ENCODE peak calls at places on chromosomes 16 and 17, in eight cellular contexts. S is mammary epithelial cell, A is OCI-LY7, L is neural progenitor cell, R is body of pancreas, G is heart left ventricle, E is A673, O is tibial artery. Y is an unnamed sample.

GRCh38 chr17:43360376-43360738 is 38.4 kb upstream of the ARL4D start:
- DNase-seq in O (no peak), G (no peak), L (no peak), E (peak; percentile 62), R (peak; percentile 72), A (peak; percentile 68), S (no peak), Y (peak; percentile 73)

GRCh38 chr16:49640606-49641005 is 215.3 kb downstream of the ZNF423 start:
- DNase-seq in O (no peak), E (no peak), R (no peak), L (no peak), A (no peak), S (no peak), G (no peak), Y (peak; percentile 80)

GRCh38 chr16:68062910-68063393 is 22.2 kb upstream of the NFATC3 start:
- DNase-seq in L (no peak), G (no peak), R (no peak), O (no peak), A (no peak), E (no peak), S (no peak), Y (no peak)

GRCh38 chr17:34757106-34757505 is 177.7 kb downstream of the TMEM132E start:
- DNase-seq in R (no peak), S (no peak), G (no peak), O (peak; percentile 11), A (no peak), E (no peak), L (no peak), Y (no peak)

GRCh38 chr17:16922386-16923096 is 49.4 kb downstream of the TNFRSF13B start:
- DNase-seq in S (no peak), O (no peak), A (peak; percentile 62), E (no peak), L (no peak), G (no peak), R (no peak), Y (peak; percentile 86)

GRCh38 chr17:78748048-78748729 is 33.9 kb downstream of the CYTH1 start:
- DNase-seq in A (no peak), O (no peak), L (no peak), E (no peak), S (peak; percentile 49), G (no peak), R (peak; percentile 61), Y (no peak)

GRCh38 chr17:14719942-14720341 is 419.1 kb downstream of the HS3ST3B1 start:
- DNase-seq in O (no peak), S (peak; percentile 30), R (no peak), A (no peak), G (no peak), E (no peak), L (no peak), Y (no peak)

GRCh38 chr16:12611006-12611477 is 192.6 kb downstream of the CPPED1 start:
- DNase-seq in R (no peak), E (no peak), G (no peak), S (peak; percentile 78), O (no peak), A (no peak), L (no peak), Y (no peak)

GRCh38 chr16:47567321-47567720 is 106.2 kb downstream of the PHKB start:
- DNase-seq in A (no peak), O (no peak), R (no peak), G (no peak), L (no peak), S (no peak), E (no peak), Y (no peak)

GRCh38 chr16:85062728-85063336 is 35.2 kb downstream of the KIAA0513 start:
- DNase-seq in O (no peak), L (no peak), R (no peak), G (no peak), E (no peak), A (no peak), S (no peak), Y (no peak)

GRCh38 chr17:57601328-57601727 is 143.8 kb downstream of the CCDC182 start:
- DNase-seq in R (no peak), L (no peak), S (no peak), E (no peak), A (no peak), G (no peak), O (no peak), Y (no peak)

GRCh38 chr17:49843774-49844350 is 4.0 kb downstream of the TAC4 start:
- DNase-seq in S (no peak), G (no peak), O (peak; percentile 54), L (peak; percentile 57), A (peak; percentile 27), R (no peak), E (no peak), Y (peak; percentile 86)

GRCh38 chr17:70599198-70599597 is 429.9 kb downstream of the KCNJ2 start:
- DNase-seq in O (no peak), G (no peak), L (no peak), R (no peak), A (no peak), E (no peak), S (no peak), Y (no peak)

GRCh38 chr17:76268015-76268749 is 3.0 kb downstream of the UBALD2 start:
- DNase-seq in G (peak; percentile 90), S (peak; percentile 87), L (no peak), O (peak; percentile 89), E (peak; percentile 75), A (peak; percentile 90), R (peak; percentile 62), Y (peak; percentile 96)

GRCh38 chr17:7684856-7685532 is 2.3 kb downstream of the TP53 start:
- DNase-seq in O (no peak), A (no peak), S (no peak), L (no peak), G (no peak), R (no peak), E (no peak), Y (no peak)

GRCh38 chr17:62179525-62180161 is 114.6 kb upstream of the MED13 start:
- DNase-seq in L (no peak), R (no peak), E (peak; percentile 95), O (no peak), G (no peak), S (peak; percentile 92), A (no peak), Y (peak; percentile 76)

GRCh38 chr17:16926591-16927451 is 45.1 kb downstream of the TNFRSF13B start:
- DNase-seq in A (no peak), R (no peak), G (no peak), S (no peak), L (no peak), E (no peak), O (peak; percentile 25), Y (peak; percentile 76)

GRCh38 chr16:85457366-85457765 is 155.8 kb upstream of the GSE1 start:
- DNase-seq in L (no peak), O (no peak), E (no peak), G (no peak), R (no peak), A (no peak), S (peak; percentile 46), Y (peak; percentile 93)

GRCh38 chr16:57372372-57373116 is at the start of gene CX3CL1:
- DNase-seq in O (peak; percentile 96), A (no peak), R (peak; percentile 87), S (peak; percentile 62), E (peak; percentile 61), G (peak; percentile 82), L (peak; percentile 93), Y (peak; percentile 88)
- TF ChIP-seq CTCF in O (peak; percentile 38), A (no peak), R (no peak), S (peak; percentile 20), E (no peak), G (no peak), L (peak; percentile 38), Y (no peak)

GRCh38 chr17:59069856-59070255 is 36.8 kb downstream of the TRIM37 start:
- DNase-seq in S (no peak), A (no peak), O (no peak), L (no peak), E (no peak), R (no peak), G (no peak), Y (peak; percentile 27)

GRCh38 chr17:59067756-59068155 is 38.9 kb downstream of the TRIM37 start:
- DNase-seq in R (no peak), A (no peak), O (no peak), S (no peak), G (no peak), L (no peak), E (no peak), Y (no peak)

GRCh38 chr17:59062509-59062908 is 44.2 kb downstream of the TRIM37 start:
- DNase-seq in S (no peak), L (no peak), E (no peak), R (no peak), G (no peak), A (no peak), O (no peak), Y (no peak)

DNA sequence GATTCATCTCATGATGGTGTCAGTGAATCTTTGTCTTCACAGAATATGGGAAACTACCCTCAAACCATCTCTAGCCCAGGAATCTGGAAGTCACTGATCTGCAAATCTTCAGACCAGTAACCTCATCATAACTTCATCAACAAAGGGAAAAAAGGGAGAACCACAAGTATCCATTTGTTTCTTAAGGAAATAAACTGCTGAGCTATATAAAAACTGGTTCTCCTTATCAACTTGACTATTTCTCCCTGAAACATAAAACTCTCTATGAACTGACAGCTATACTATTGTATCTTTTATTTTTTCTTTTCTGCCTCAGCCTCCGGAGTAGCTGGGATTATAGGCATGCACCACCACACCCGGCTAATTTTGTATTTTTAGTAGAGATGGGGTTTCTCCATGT is 39.3 kb downstream of the TRIM37 start:
- DNase-seq in L (no peak), O (no peak), A (no peak), S (no peak), R (no peak), E (no peak), G (no peak), Y (no peak)
- H3K36me3 ChIP-seq in L (no peaks in the 10 kb centered on the region), O (peaks cover 28% of the 10 kb centered on the region), A (peaks cover 85% of the 10 kb centered on the region), S (peaks cover 11% of the 10 kb centered on the region), R (no peaks in the 10 kb centered on the region), E (no peaks in the 10 kb centered on the region), G (peaks cover 45% of the 10 kb centered on the region), Y (peaks cover 22% of the 10 kb centered on the region)

DNA sequence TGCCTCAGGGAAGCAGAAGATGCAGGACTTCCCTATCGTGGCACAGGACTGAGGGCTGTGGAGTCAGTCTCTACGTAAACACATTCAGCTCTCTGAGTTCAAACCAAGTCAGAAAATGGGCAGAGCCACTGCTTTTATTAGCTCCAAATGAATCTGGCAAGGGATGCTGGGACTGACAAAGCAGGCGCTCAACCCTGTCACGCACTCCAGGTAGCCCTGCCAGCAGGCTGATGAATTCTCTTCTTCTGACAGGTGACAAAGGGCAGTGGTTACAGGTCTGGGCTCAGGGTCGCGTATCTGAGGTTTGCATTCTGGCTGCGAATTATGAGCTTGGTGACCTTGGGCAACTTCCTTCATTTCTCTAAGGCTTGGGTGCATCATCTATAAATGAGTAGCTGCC is 9.4 kb downstream of the RPH3AL start:
- DNase-seq in A (no peak), S (no peak), G (no peak), E (no peak), L (no peak), R (peak; percentile 19), O (no peak), Y (no peak)
- TF ChIP-seq CTCF in A (no peak), S (no peak), G (no peak), E (no peak), L (no peak), R (no peak), O (no peak), Y (no peak)

DNA sequence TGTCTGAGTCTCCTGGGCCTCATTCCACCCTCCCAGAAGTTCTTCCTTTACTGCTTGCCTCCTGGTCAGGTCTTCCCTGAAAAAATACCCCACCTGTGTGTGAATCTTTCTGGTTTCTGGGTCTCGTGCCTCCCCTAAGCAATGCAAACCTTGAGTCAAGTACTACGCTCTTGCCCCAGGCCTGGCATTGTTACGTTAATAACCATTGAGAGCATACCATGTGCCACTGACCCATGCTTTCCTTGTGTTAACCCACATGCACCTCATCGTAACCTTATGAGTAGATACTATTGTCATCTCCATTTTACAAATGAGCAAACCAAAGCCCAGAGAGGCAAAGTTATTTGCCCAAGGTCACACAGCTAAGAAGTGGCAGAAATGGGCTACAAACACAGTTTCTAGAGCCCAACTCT is 25.4 kb upstream of the TOB1 start:
- DNase-seq in G (no peak), R (no peak), A (no peak), O (peak; percentile 45), L (no peak), S (no peak), E (no peak), Y (no peak)
- H3K36me3 ChIP-seq in G (no peaks in the 10 kb centered on the region), R (no peaks in the 10 kb centered on the region), A (no peaks in the 10 kb centered on the region), O (no peaks in the 10 kb centered on the region), L (no peaks in the 10 kb centered on the region), S (no peaks in the 10 kb centered on the region), E (no peaks in the 10 kb centered on the region), Y (no peaks in the 10 kb centered on the region)

Y was measured in osteoblast.